ENCODE peak calls at places on chromosomes 4 and X, in four cellular contexts. S, R, N and I are unnamed samples.

GRCh38 chr4:41796545-41797210 is 48.2 kb upstream of the PHOX2B start:
- DNase-seq in S (no peak), N (no peak), R (no peak), I (no peak)

GRCh38 chr4:116522922-116523321 is 562.5 kb downstream of the TRAM1L1 start:
- DNase-seq in S (no peak), R (no peak), N (no peak), I (no peak)

GRCh38 chr4:86401826-86402225 is 42.0 kb upstream of the MAPK10 start:
- DNase-seq in N (peak; percentile 82), S (no peak), R (no peak), I (no peak)

GRCh38 chr4:181971411-181971810 is 271.8 kb upstream of the TENM3 start:
- DNase-seq in N (no peak), R (no peak), S (no peak), I (no peak)

GRCh38 chrX:48801281-48802088 is at the start of gene HDAC6:
- DNase-seq in R (peak; percentile 90), S (peak; percentile 91), N (peak; percentile 97), I (peak; percentile 91)

GRCh38 chr4:184293552-184293951 is 75.9 kb upstream of the ENPP6 start:
- DNase-seq in N (no peak), R (no peak), S (no peak), I (no peak)

GRCh38 chr4:23441670-23442069 is 448.2 kb downstream of the PPARGC1A start:
- DNase-seq in R (no peak), S (no peak), N (no peak), I (no peak)

GRCh38 chr4:88447339-88447738 is 9.6 kb upstream of the HERC5 start:
- DNase-seq in S (no peak), R (no peak), N (no peak), I (no peak)

GRCh38 chr4:87410669-87411068 is 11.7 kb upstream of the NUDT9 start:
- DNase-seq in S (no peak), N (no peak), R (no peak), I (no peak)

GRCh38 chr4:153934689-153935017 is 145.8 kb upstream of the SFRP2 start:
- DNase-seq in S (no peak), N (peak; percentile 54), R (no peak), I (no peak)

GRCh38 chrX:126030021-126030420 is 136.1 kb downstream of the DCAF12L2 start:
- DNase-seq in R (no peak), S (no peak), N (no peak), I (no peak)

GRCh38 chrX:133297284-133297683 is 79.1 kb upstream of the TFDP3 start:
- DNase-seq in N (peak; percentile 70), S (no peak), R (no peak), I (peak; percentile 35)

GRCh38 chrX:133838761-133839676 is 146.4 kb downstream of the GPC3 start:
- DNase-seq in S (no peak), R (no peak), N (peak; percentile 45), I (no peak)

GRCh38 chrX:153530411-153531145 is 13.1 kb downstream of the ATP2B3 start:
- DNase-seq in R (no peak), N (no peak), S (peak; percentile 30), I (no peak)

GRCh38 chrX:150841466-150842197 is 56.8 kb downstream of the CD99L2 start:
- DNase-seq in S (no peak), N (peak; percentile 67), R (no peak), I (no peak)

GRCh38 chrX:24158881-24159280 is 9.4 kb downstream of the ZFX start:
- DNase-seq in S (no peak), N (no peak), R (no peak), I (no peak)

GRCh38 chr4:5995901-5996623 is 22.2 kb downstream of the C4orf50 start:
- DNase-seq in R (no peak), N (no peak), S (no peak), I (no peak)

GRCh38 chr4:183838987-183839712 is 66.0 kb upstream of the STOX2 start:
- DNase-seq in S (no peak), R (no peak), N (peak; percentile 16), I (no peak)

GRCh38 chrX:10006770-10007169 is 39.6 kb downstream of the CLDN34 start:
- DNase-seq in S (no peak), R (no peak), N (no peak), I (no peak)

GRCh38 chr4:96729641-96730040 is 889.7 kb downstream of the PDHA2 start:
- DNase-seq in R (no peak), S (no peak), N (no peak), I (peak; percentile 68)

GRCh38 chr4:128600410-128600809 is 209.1 kb upstream of the JADE1 start:
- DNase-seq in N (peak; percentile 14), S (no peak), R (no peak), I (peak; percentile 35)

GRCh38 chr4:54099959-54100606 is at the start of gene GSX2:
- DNase-seq in S (no peak), N (no peak), R (no peak), I (no peak)

GRCh38 chr4:77052352-77052751 is 23.4 kb downstream of the CCNI start:
- DNase-seq in S (peak; percentile 25), R (peak; percentile 43), N (peak; percentile 59), I (no peak)

GRCh38 chr4:149344436-149344835 is 471.2 kb downstream of the IQCM start:
- DNase-seq in N (peak; percentile 93), S (no peak), R (no peak), I (peak; percentile 22)

GRCh38 chr4:33715996-33716395 is 2528.3 kb downstream of the ARAP2 start:
- DNase-seq in S (no peak), R (no peak), N (peak; percentile 96), I (peak; percentile 75)

GRCh38 chrX:47662144-47662657 is 3.2 kb upstream of the UXT start:
- DNase-seq in S (no peak), R (no peak), N (peak; percentile 98), I (no peak)